ENCODE peak calls at places on chromosomes 11 and 22, in four cellular contexts. One of them, this sample, is unnamed.

GRCh38 chr11:12164061-12165014 is 53.9 kb downstream of the MICAL2 start:
- DNase-seq in K562: no peak
- DNase-seq in PC-9: no peak
- DNase-seq in A549: peak; percentile 46
- DNase-seq in this sample: no peak

GRCh38 chr11:122439911-122440782 is 215.4 kb upstream of the UBASH3B start:
- DNase-seq in A549: peak; percentile 48
- DNase-seq in PC-9: peak; percentile 9
- DNase-seq in K562: no peak
- DNase-seq in this sample: peak; percentile 12

GRCh38 chr11:69270929-69271328 is 23.0 kb upstream of the MYEOV start:
- DNase-seq in PC-9: no peak
- DNase-seq in A549: no peak
- DNase-seq in K562: no peak
- DNase-seq in this sample: no peak

GRCh38 chr11:117189191-117189940 is 9.8 kb upstream of the TAGLN start:
- DNase-seq in PC-9: no peak
- DNase-seq in K562: no peak
- DNase-seq in A549: no peak
- DNase-seq in this sample: no peak

GRCh38 chr22:47161631-47162030 is 399.2 kb downstream of the TBC1D22A start:
- DNase-seq in K562: no peak
- DNase-seq in PC-9: no peak
- DNase-seq in A549: no peak
- DNase-seq in this sample: no peak

GRCh38 chr22:45972868-45973212 is 4.1 kb downstream of the WNT7B start:
- DNase-seq in PC-9: no peak
- DNase-seq in K562: no peak
- DNase-seq in A549: no peak
- DNase-seq in this sample: no peak

GRCh38 chr22:49159711-49160110 is 668.0 kb downstream of the BRD1 start:
- DNase-seq in PC-9: no peak
- DNase-seq in A549: no peak
- DNase-seq in K562: no peak
- DNase-seq in this sample: no peak

GRCh38 chr11:47426062-47426956 is at the start of gene PSMC3:
- DNase-seq in A549: peak; percentile 97
- DNase-seq in K562: peak; percentile 95
- DNase-seq in PC-9: peak; percentile 99
- DNase-seq in this sample: peak; percentile 99

GRCh38 chr11:1943576-1943975 is 3.6 kb upstream of the MRPL23 start:
- DNase-seq in PC-9: no peak
- DNase-seq in A549: no peak
- DNase-seq in K562: no peak
- DNase-seq in this sample: no peak

GRCh38 chr11:120518356-120518755 is 6.8 kb downstream of the GRIK4 start:
- DNase-seq in K562: no peak
- DNase-seq in A549: no peak
- DNase-seq in PC-9: no peak
- DNase-seq in this sample: no peak

GRCh38 chr11:36672815-36673450 is 74.9 kb upstream of the RAG2 start:
- DNase-seq in PC-9: no peak
- DNase-seq in K562: peak; percentile 32
- DNase-seq in A549: peak; percentile 58
- DNase-seq in this sample: peak; percentile 7

GRCh38 chr11:17066691-17067090 is 10.8 kb downstream of the RPS13 start:
- DNase-seq in K562: no peak
- DNase-seq in PC-9: no peak
- DNase-seq in A549: no peak
- DNase-seq in this sample: no peak

GRCh38 chr11:111531687-111532364 is 8.7 kb upstream of the LAYN start:
- DNase-seq in PC-9: peak; percentile 33
- DNase-seq in K562: no peak
- DNase-seq in A549: peak; percentile 75
- DNase-seq in this sample: no peak

GRCh38 chr11:20544536-20545237 is 54.7 kb upstream of the SLC6A5 start:
- DNase-seq in A549: no peak
- DNase-seq in K562: no peak
- DNase-seq in PC-9: no peak
- DNase-seq in this sample: no peak

GRCh38 chr11:14213006-14213405 is 146.0 kb downstream of the RRAS2 start:
- DNase-seq in K562: no peak
- DNase-seq in A549: no peak
- DNase-seq in PC-9: no peak
- DNase-seq in this sample: no peak

GRCh38 chr22:24002272-24002671 is 3.0 kb downstream of the GSTT4 start:
- DNase-seq in A549: no peak
- DNase-seq in PC-9: no peak
- DNase-seq in K562: no peak
- DNase-seq in this sample: no peak

GRCh38 chr22:50016308-50016987 is 3.9 kb upstream of the IL17REL start:
- DNase-seq in A549: no peak
- DNase-seq in K562: no peak
- DNase-seq in PC-9: no peak
- DNase-seq in this sample: peak; percentile 3

GRCh38 chr11:122434786-122435185 is 220.7 kb upstream of the UBASH3B start:
- DNase-seq in PC-9: no peak
- DNase-seq in A549: no peak
- DNase-seq in K562: no peak
- DNase-seq in this sample: no peak

GRCh38 chr11:1152316-1153104 is 5.2 kb upstream of the MUC5AC start:
- DNase-seq in K562: no peak
- DNase-seq in PC-9: peak; percentile 74
- DNase-seq in A549: peak; percentile 88
- DNase-seq in this sample: no peak

GRCh38 chr11:126172596-126173038 is 38.8 kb downstream of the RPUSD4 start:
- DNase-seq in A549: no peak
- DNase-seq in K562: no peak
- DNase-seq in PC-9: no peak
- DNase-seq in this sample: no peak

GRCh38 chr11:124070906-124071621 is 29.9 kb upstream of the OR10G7 start:
- DNase-seq in PC-9: peak; percentile 45
- DNase-seq in A549: peak; percentile 71
- DNase-seq in K562: peak; percentile 49
- DNase-seq in this sample: peak; percentile 76

GRCh38 chr11:121741954-121742361 is 289.2 kb upstream of the SORL1-AS1 start:
- DNase-seq in PC-9: no peak
- DNase-seq in K562: no peak
- DNase-seq in A549: no peak
- DNase-seq in this sample: no peak

GRCh38 chr22:44931077-44931540 is 78.7 kb downstream of the PHF21B start:
- DNase-seq in A549: no peak
- DNase-seq in PC-9: no peak
- DNase-seq in K562: no peak
- DNase-seq in this sample: no peak

GRCh38 chr11:119367661-119368120 is 13.8 kb downstream of the USP2 start:
- DNase-seq in K562: no peak
- DNase-seq in PC-9: no peak
- DNase-seq in A549: no peak
- DNase-seq in this sample: no peak

GRCh38 chr11:84408946-84409411 is 1122.8 kb upstream of the CCDC90B start:
- DNase-seq in PC-9: no peak
- DNase-seq in A549: no peak
- DNase-seq in K562: no peak
- DNase-seq in this sample: no peak

GRCh38 chr11:126282361-126282741 is 542 bp upstream of the TIRAP start:
- DNase-seq in PC-9: peak; percentile 28
- DNase-seq in K562: peak; percentile 37
- DNase-seq in A549: no peak
- DNase-seq in this sample: peak; percentile 42

DNA sequence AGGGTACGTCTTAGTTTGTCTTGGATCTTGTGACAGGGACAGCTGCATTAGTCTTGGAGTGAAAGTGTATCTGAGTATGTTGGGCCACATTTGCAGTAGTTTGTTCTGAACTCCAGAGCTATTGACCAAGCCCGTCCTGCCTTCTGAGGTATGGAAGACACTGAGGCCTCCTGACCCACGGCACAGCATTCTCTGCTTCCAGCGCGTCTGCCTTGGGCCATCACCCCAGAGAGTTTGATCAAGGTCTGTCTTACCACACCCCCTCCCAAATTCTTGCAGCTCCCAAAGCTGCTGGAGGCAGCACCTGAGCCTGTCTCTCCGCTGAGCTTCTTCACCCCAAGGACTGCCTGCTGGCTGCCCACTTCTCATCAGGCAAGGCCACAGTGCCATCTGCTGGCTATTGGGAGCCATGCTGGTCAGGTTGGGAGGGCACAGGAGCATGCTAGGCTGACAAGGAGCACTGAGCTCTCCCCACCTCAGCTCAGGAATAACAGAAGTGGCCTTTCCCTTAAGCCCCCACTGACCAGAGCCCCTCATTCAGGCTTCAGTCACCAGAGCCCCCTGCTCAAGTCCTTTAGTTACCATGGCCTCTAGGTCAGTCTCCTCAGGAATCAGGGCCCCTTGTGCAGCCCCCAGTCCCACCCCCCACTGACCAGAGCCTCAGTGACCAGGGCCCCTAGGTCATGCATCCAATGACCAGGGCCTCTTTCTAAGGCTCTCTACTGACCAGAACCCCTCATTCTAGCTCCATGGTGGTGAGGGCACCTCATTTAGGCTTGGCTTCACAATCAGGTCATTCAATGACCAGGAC is 27.2 kb upstream of the SMPD1 start:
- DNase-seq in PC-9: peak; percentile 61
- DNase-seq in A549: peak; percentile 81
- DNase-seq in K562: peak; percentile 52
- DNase-seq in this sample: peak; percentile 85
- TF ChIP-seq CTCF in PC-9: peak; percentile 70
- TF ChIP-seq CTCF in A549: peak; percentile 81
- TF ChIP-seq CTCF in K562: peak; percentile 87
- TF ChIP-seq CTCF in this sample: peak; percentile 72

GRCh38 chr22:27201741-27202140 is 544.4 kb downstream of the MIAT start:
- DNase-seq in K562: no peak
- DNase-seq in PC-9: no peak
- DNase-seq in A549: no peak
- DNase-seq in this sample: no peak

GRCh38 chr22:27206001-27206746 is 548.8 kb downstream of the MIAT start:
- DNase-seq in A549: no peak
- DNase-seq in K562: no peak
- DNase-seq in PC-9: no peak
- DNase-seq in this sample: no peak

GRCh38 chr22:27204280-27204679 is 546.9 kb downstream of the MIAT start:
- DNase-seq in A549: no peak
- DNase-seq in PC-9: no peak
- DNase-seq in K562: no peak
- DNase-seq in this sample: no peak

GRCh38 chr22:27204817-27205216 is 547.4 kb downstream of the MIAT start:
- DNase-seq in A549: no peak
- DNase-seq in K562: no peak
- DNase-seq in PC-9: no peak
- DNase-seq in this sample: no peak

GRCh38 chr22:27203276-27203660 is 545.9 kb downstream of the MIAT start:
- DNase-seq in A549: no peak
- DNase-seq in PC-9: no peak
- DNase-seq in K562: no peak
- DNase-seq in this sample: no peak
- TF ChIP-seq CTCF in A549: no peak
- TF ChIP-seq CTCF in PC-9: no peak
- TF ChIP-seq CTCF in K562: no peak
- TF ChIP-seq CTCF in this sample: no peak

DNA sequence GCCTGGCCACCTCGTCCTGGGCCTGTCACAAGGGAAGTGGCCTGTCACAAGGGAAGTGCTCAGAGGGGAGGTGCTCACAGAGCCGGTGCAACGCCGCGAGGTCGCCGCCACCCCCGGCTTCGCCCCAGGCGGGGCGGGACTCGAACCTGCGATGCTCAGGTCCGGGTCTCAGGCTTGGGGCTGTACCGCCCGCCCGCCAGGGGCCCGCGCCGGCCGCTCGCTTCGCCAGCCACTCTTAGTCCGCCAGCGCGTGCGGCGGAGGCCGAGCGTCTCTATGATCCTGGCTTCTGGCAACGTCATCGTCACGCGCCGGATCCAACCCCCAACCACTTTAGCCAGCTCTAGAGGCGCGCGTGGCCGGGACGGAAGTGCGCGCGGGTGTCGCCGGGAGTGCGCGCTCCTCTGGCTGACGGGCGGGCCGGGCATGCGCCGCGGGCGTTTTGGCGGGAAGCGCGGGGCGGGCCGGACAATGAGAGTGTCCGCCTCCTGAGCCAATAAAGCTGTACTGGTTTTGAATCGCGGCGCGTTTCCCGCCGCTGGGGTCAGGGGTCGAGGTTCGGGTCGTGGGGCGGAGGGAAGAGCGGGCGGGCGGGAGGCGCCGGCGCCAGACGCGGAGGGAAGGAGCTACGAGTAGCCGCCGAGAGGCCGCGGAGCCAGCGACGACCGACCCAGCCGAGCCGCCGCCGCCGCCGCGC is at the start of gene TRMT2A:
- DNase-seq in PC-9: peak; percentile 95
- DNase-seq in K562: peak; percentile 100
- DNase-seq in A549: peak; percentile 98
- DNase-seq in this sample: peak; percentile 99
- TF ChIP-seq CTCF in PC-9: no peak
- TF ChIP-seq CTCF in K562: peak; percentile 57
- TF ChIP-seq CTCF in A549: no peak
- TF ChIP-seq CTCF in this sample: no peak

GRCh38 chr11:64226507-64227051 is 505 bp downstream of the NUDT22 start:
- DNase-seq in K562: peak; percentile 67
- DNase-seq in PC-9: peak; percentile 66
- DNase-seq in A549: no peak
- DNase-seq in this sample: no peak
- TF ChIP-seq CTCF in K562: no peak
- TF ChIP-seq CTCF in PC-9: no peak
- TF ChIP-seq CTCF in A549: no peak
- TF ChIP-seq CTCF in this sample: no peak